ENCODE peak calls at places on chromosome 2, in five cellular contexts. E is substantia nigra, S is choroid plexus epithelial cell, P is NCI-H69, U is NCI-H446. B is an unnamed sample.

GRCh38 chr2:26184555-26185303 is 11.8 kb downstream of the GAREM2 start:
- DNase-seq in E (no peak), S (peak; percentile 88), P (peak; percentile 86), U (no peak), B (peak; percentile 96)

GRCh38 chr2:107645586-107645985 is 181.1 kb upstream of the RGPD4 start:
- DNase-seq in P (no peak), U (no peak), E (no peak), S (peak; percentile 58), B (no peak)

GRCh38 chr2:60945341-60945740 is 64.0 kb downstream of the REL start:
- DNase-seq in E (no peak), S (no peak), P (peak; percentile 27), U (peak; percentile 55), B (no peak)

GRCh38 chr2:162253435-162253834 is 10.2 kb upstream of the FAP start:
- DNase-seq in S (no peak), E (no peak), P (no peak), U (no peak), B (no peak)

GRCh38 chr2:69154031-69154430 is 141.1 kb downstream of the ANTXR1 start:
- DNase-seq in S (peak; percentile 90), P (no peak), E (no peak), U (no peak), B (no peak)

GRCh38 chr2:4674007-4674406 is 970.6 kb downstream of the DCDC2C start:
- DNase-seq in P (peak; percentile 75), S (no peak), U (no peak), E (no peak), B (no peak)

GRCh38 chr2:55048514-55048924 is 1.7 kb downstream of the RTN4 start:
- DNase-seq in P (peak; percentile 57), E (no peak), U (peak; percentile 35), S (peak; percentile 56), B (no peak)

GRCh38 chr2:209382775-209383174 is 41.1 kb upstream of the MAP2 start:
- DNase-seq in U (no peak), S (no peak), P (no peak), E (no peak), B (no peak)